ENCODE peak calls at places on chromosomes 3 and 15, in eight cellular contexts. A is naive thymus-derived CD4-positive, alpha-beta T cell; B is NCI-H1694; C is lower leg skin; S is fibroblast of lung; L is DMS79 treated with DMSO at 0.1 percent for 48 hours; Q is adipocyte; O is KG1. K is an unnamed sample.
A peak's percentile ranks its signal among the peaks of the same experiment; 100 is the strongest.

GRCh38 chr3:53696401-53697172 is 149.6 kb downstream of the CHDH start:
- DNase-seq in A (no peak), B (no peak), C (no peak), S (no peak), L (no peak), Q (no peak), O (no peak), K (no peak)

GRCh38 chr3:179526989-179527391 is 35.7 kb upstream of the ACTL6A start:
- DNase-seq in A (no peak), B (peak; percentile 11), C (peak; percentile 36), S (peak; percentile 77), L (no peak), Q (peak; percentile 62), O (no peak), K (peak; percentile 45)

GRCh38 chr3:120855665-120856437 is 52.2 kb upstream of the STXBP5L start:
- DNase-seq in A (no peak), B (no peak), C (no peak), S (peak; percentile 97), L (peak; percentile 28), Q (peak; percentile 38), O (no peak), K (peak; percentile 93)

GRCh38 chr3:140871022-140871421 is 70.6 kb upstream of the SLC25A36 start:
- DNase-seq in A (no peak), B (no peak), C (no peak), S (no peak), L (no peak), Q (no peak), O (no peak), K (no peak)

GRCh38 chr15:57683481-57683880 is 23.0 kb upstream of the POLR2M start:
- DNase-seq in A (no peak), B (no peak), C (no peak), S (no peak), L (no peak), Q (no peak), O (no peak), K (no peak)

GRCh38 chr15:34760909-34761308 is 6.1 kb upstream of the GJD2 start:
- DNase-seq in A (no peak), B (no peak), C (no peak), S (no peak), L (no peak), Q (no peak), O (no peak), K (no peak)

GRCh38 chr15:73988075-73988969 is 3.8 kb downstream of the STOML1 start:
- DNase-seq in A (no peak), B (no peak), C (no peak), S (peak; percentile 66), L (no peak), Q (no peak), O (no peak), K (no peak)

GRCh38 chr3:151839313-151839631 is 25.4 kb downstream of the AADAC start:
- DNase-seq in A (no peak), B (no peak), C (no peak), S (no peak), L (no peak), Q (no peak), O (no peak), K (no peak)

GRCh38 chr3:126557415-126557745 is 1.4 kb downstream of the C3orf22 start:
- DNase-seq in A (peak; percentile 1), B (no peak), C (peak; percentile 9), S (no peak), L (no peak), Q (no peak), O (no peak), K (no peak)

GRCh38 chr15:36550650-36551049 is 28.8 kb upstream of the CDIN1 start:
- DNase-seq in A (no peak), B (no peak), C (no peak), S (no peak), L (no peak), Q (no peak), O (no peak), K (no peak)

GRCh38 chr15:84761534-84762190 is 13.3 kb downstream of the ZNF592 start:
- DNase-seq in A (no peak), B (no peak), C (no peak), S (peak; percentile 21), L (no peak), Q (no peak), O (no peak), K (peak; percentile 11)

GRCh38 chr3:112327371-112327951 is 5.5 kb upstream of the CD200 start:
- DNase-seq in A (no peak), B (peak; percentile 26), C (no peak), S (peak; percentile 53), L (peak; percentile 5), Q (peak; percentile 87), O (peak; percentile 41), K (peak; percentile 21)

GRCh38 chr3:65479118-65479517 is 559.6 kb downstream of the MAGI1 start:
- DNase-seq in A (no peak), B (no peak), C (no peak), S (no peak), L (no peak), Q (no peak), O (no peak), K (no peak)

GRCh38 chr15:27955087-27955486 is 144.0 kb downstream of the OCA2 start:
- DNase-seq in A (no peak), B (no peak), C (no peak), S (no peak), L (no peak), Q (no peak), O (no peak), K (no peak)

GRCh38 chr3:44721231-44722102 is 8.0 kb upstream of the ZNF501 start:
- DNase-seq in A (no peak), B (no peak), C (no peak), S (peak; percentile 20), L (no peak), Q (no peak), O (no peak), K (no peak)

GRCh38 chr15:40906947-40907802 is 12.9 kb downstream of the VPS18 start:
- DNase-seq in A (no peak), B (peak; percentile 16), C (no peak), S (peak; percentile 51), L (peak; percentile 46), Q (peak; percentile 33), O (no peak), K (peak; percentile 43)

K was measured in DMS 273 treated with DMSO at 0.1 percent for 48 hours.